ENCODE peak calls at places on chromosomes 6 and 20, in four cellular contexts. L, J, F and K are unnamed samples.

GRCh38 chr20:62766716-62767115 is 29.6 kb upstream of the MRGBP start:
- DNase-seq in L (peak), J (no peak), F (no peak), K (no peak)

GRCh38 chr20:44541957-44542356 is 20.1 kb upstream of the SERINC3 start:
- DNase-seq in L (no peak), J (no peak), F (no peak), K (no peak)

GRCh38 chr6:161829186-161829794 is 555.4 kb upstream of the AGPAT4 start:
- DNase-seq in L (no peak), J (peak), F (no peak), K (no peak)

GRCh38 chr6:7170117-7170732 is 62.5 kb downstream of the RREB1 start:
- DNase-seq in L (no peak), J (no peak), F (no peak), K (no peak)

GRCh38 chr6:121450242-121450641 is 14.8 kb downstream of the GJA1 start:
- DNase-seq in L (no peak), J (no peak), F (no peak), K (no peak)

GRCh38 chr6:108746841-108747575 is 101.2 kb upstream of the ARMC2 start:
- DNase-seq in L (no peak), J (no peak), F (no peak), K (no peak)

GRCh38 chr6:157271441-157271840 is 51.9 kb downstream of the TMEM242 start:
- DNase-seq in L (no peak), J (no peak), F (no peak), K (no peak)

GRCh38 chr6:148824291-148824690 is 77.5 kb downstream of the UST start:
- DNase-seq in L (no peak), J (no peak), F (no peak), K (no peak)

GRCh38 chr20:33568378-33569289 is 78.7 kb downstream of the CBFA2T2 start:
- DNase-seq in L (no peak), J (peak), F (peak), K (no peak)

GRCh38 chr6:37636801-37637561 is 60.7 kb downstream of the MDGA1 start:
- DNase-seq in L (no peak), J (no peak), F (no peak), K (no peak)

GRCh38 chr6:46642928-46643751 is 9.5 kb downstream of the CYP39A1 start:
- DNase-seq in L (no peak), J (no peak), F (no peak), K (no peak)

GRCh38 chr6:31094389-31094881 is 17.9 kb downstream of the C6orf15 start:
- DNase-seq in L (peak), J (no peak), F (peak), K (no peak)

GRCh38 chr20:4341804-4342560 is 326.6 kb upstream of the RNF24 start:
- DNase-seq in L (peak), J (no peak), F (no peak), K (no peak)

GRCh38 chr6:170101281-170102035 is 189.4 kb downstream of the DLL1 start:
- DNase-seq in L (no peak), J (no peak), F (no peak), K (no peak)

GRCh38 chr6:24495516-24495847 is 713 bp downstream of the ALDH5A1 start:
- DNase-seq in L (peak), J (peak), F (peak), K (peak)

GRCh38 chr6:12114055-12114503 is 102.0 kb downstream of the HIVEP1 start:
- DNase-seq in L (no peak), J (no peak), F (no peak), K (no peak)

GRCh38 chr6:136927313-136927712 is 5.2 kb downstream of the SLC35D3 start:
- DNase-seq in L (peak), J (peak), F (peak), K (peak)

GRCh38 chr6:66568271-66568670 is 861.2 kb upstream of the EYS start:
- DNase-seq in L (no peak), J (peak), F (no peak), K (peak)

GRCh38 chr6:150627154-150627553 is 27.5 kb downstream of the PLEKHG1 start:
- DNase-seq in L (no peak), J (no peak), F (no peak), K (no peak)

GRCh38 chr20:46893877-46894578 is 615 bp upstream of the EYA2 start:
- DNase-seq in L (no peak), J (no peak), F (no peak), K (no peak)

GRCh38 chr6:42136508-42137191 is 5.8 kb downstream of the C6orf132 start:
- DNase-seq in L (peak), J (peak), F (no peak), K (no peak)

GRCh38 chr20:43963872-43964791 is 49.5 kb downstream of the TOX2 start:
- DNase-seq in L (peak), J (no peak), F (no peak), K (no peak)

GRCh38 chr20:23629017-23629541 is 8.7 kb downstream of the CST3 start:
- DNase-seq in L (peak), J (no peak), F (no peak), K (no peak)

GRCh38 chr6:24951831-24952299 is 16.1 kb upstream of the RIPOR2 start:
- DNase-seq in L (no peak), J (no peak), F (no peak), K (no peak)

GRCh38 chr20:52432740-52433139 is 241.2 kb upstream of the ZFP64 start:
- DNase-seq in L (no peak), J (no peak), F (no peak), K (no peak)

GRCh38 chr6:82954937-82955577 is 110.6 kb downstream of the UBE3D start:
- DNase-seq in L (peak), J (no peak), F (no peak), K (no peak)

GRCh38 chr6:75711173-75711572 is 37.9 kb upstream of the MYO6 start:
- DNase-seq in L (no peak), J (no peak), F (no peak), K (no peak)

GRCh38 chr20:54106162-54106561 is 35.8 kb upstream of the BCAS1 start:
- DNase-seq in L (no peak), J (no peak), F (no peak), K (no peak)

GRCh38 chr20:38191654-38192053 is 26.6 kb upstream of the TGM2 start:
- DNase-seq in L (no peak), J (no peak), F (no peak), K (no peak)

GRCh38 chr20:37519508-37520416 is 1.3 kb upstream of the NNAT start:
- DNase-seq in L (no peak), J (peak), F (peak), K (peak)

GRCh38 chr20:43961116-43961515 is 46.5 kb downstream of the TOX2 start:
- DNase-seq in L (no peak), J (no peak), F (no peak), K (no peak)

GRCh38 chr6:100554228-100554627 is 89.5 kb upstream of the SIM1 start:
- DNase-seq in L (no peak), J (no peak), F (no peak), K (no peak)